ENCODE peak calls at places on chromosomes 12 and 14, in six cellular contexts. One of them, this sample, is unnamed.
A peak's percentile ranks its signal among the peaks of the same experiment; 100 is the strongest.

GRCh38 chr12:130119241-130119861 is 42.9 kb upstream of the FZD10 start:
- DNase-seq in mesendoderm: no peak
- DNase-seq in IMR-90: no peak
- DNase-seq in H1: no peak
- DNase-seq in trophoblast cell: no peak
- DNase-seq in neuronal stem cell: no peak
- DNase-seq in this sample: no peak

GRCh38 chr12:26214121-26214520 is 18.7 kb downstream of the SSPN start:
- DNase-seq in trophoblast cell: no peak
- DNase-seq in neuronal stem cell: no peak
- DNase-seq in H1: no peak
- DNase-seq in mesendoderm: no peak
- DNase-seq in IMR-90: no peak
- DNase-seq in this sample: no peak

GRCh38 chr12:57771271-57771872 is 533 bp downstream of the METTL1 start:
- DNase-seq in H1: peak; percentile 80
- DNase-seq in neuronal stem cell: peak; percentile 88
- DNase-seq in IMR-90: peak; percentile 90
- DNase-seq in mesendoderm: peak; percentile 97
- DNase-seq in trophoblast cell: peak; percentile 75
- DNase-seq in this sample: peak; percentile 94

GRCh38 chr12:54549774-54550451 is 512 bp downstream of the PDE1B start:
- DNase-seq in neuronal stem cell: no peak
- DNase-seq in IMR-90: no peak
- DNase-seq in mesendoderm: peak; percentile 37
- DNase-seq in trophoblast cell: no peak
- DNase-seq in H1: no peak
- DNase-seq in this sample: no peak

GRCh38 chr14:104750658-104751057 is 2.3 kb upstream of the SIVA1 start:
- DNase-seq in trophoblast cell: peak; percentile 31
- DNase-seq in mesendoderm: no peak
- DNase-seq in IMR-90: no peak
- DNase-seq in H1: no peak
- DNase-seq in neuronal stem cell: no peak
- DNase-seq in this sample: no peak

GRCh38 chr14:55332654-55333570 is 61.7 kb downstream of the FBXO34 start:
- DNase-seq in IMR-90: peak; percentile 19
- DNase-seq in trophoblast cell: no peak
- DNase-seq in mesendoderm: no peak
- DNase-seq in H1: no peak
- DNase-seq in neuronal stem cell: no peak
- DNase-seq in this sample: peak; percentile 55

GRCh38 chr14:33563492-33563891 is 387.4 kb downstream of the EGLN3 start:
- DNase-seq in neuronal stem cell: no peak
- DNase-seq in trophoblast cell: peak; percentile 54
- DNase-seq in H1: no peak
- DNase-seq in IMR-90: no peak
- DNase-seq in mesendoderm: no peak
- DNase-seq in this sample: peak; percentile 20

GRCh38 chr14:46580941-46581671 is 70.5 kb downstream of the RPL10L start:
- DNase-seq in mesendoderm: peak; percentile 66
- DNase-seq in IMR-90: no peak
- DNase-seq in neuronal stem cell: peak; percentile 29
- DNase-seq in H1: peak; percentile 2
- DNase-seq in trophoblast cell: peak; percentile 47
- DNase-seq in this sample: peak; percentile 62

GRCh38 chr14:100020623-100021022 is 44.6 kb upstream of the EVL start:
- DNase-seq in IMR-90: no peak
- DNase-seq in neuronal stem cell: no peak
- DNase-seq in trophoblast cell: no peak
- DNase-seq in H1: no peak
- DNase-seq in mesendoderm: no peak
- DNase-seq in this sample: no peak
- H3K4me3 ChIP-seq in IMR-90: no peak overlapping the region
- H3K4me3 ChIP-seq in neuronal stem cell: no peak overlapping the region
- H3K4me3 ChIP-seq in trophoblast cell: no peak overlapping the region
- H3K4me3 ChIP-seq in H1: no peak overlapping the region
- H3K4me3 ChIP-seq in mesendoderm: no peak overlapping the region
- H3K4me3 ChIP-seq in this sample: no peak overlapping the region

GRCh38 chr12:108442910-108443309 is 72.2 kb upstream of the FICD start:
- DNase-seq in H1: no peak
- DNase-seq in trophoblast cell: no peak
- DNase-seq in mesendoderm: no peak
- DNase-seq in neuronal stem cell: no peak
- DNase-seq in IMR-90: no peak
- DNase-seq in this sample: no peak
- H2BK120ac ChIP-seq in H1: peak overlapping the region; percentile 44
- H2BK120ac ChIP-seq in trophoblast cell: no peak overlapping the region
- H2BK120ac ChIP-seq in mesendoderm: peak overlapping the region; percentile 99
- H2BK120ac ChIP-seq in neuronal stem cell: no peak overlapping the region
- H2BK120ac ChIP-seq in IMR-90: no peak overlapping the region
- H2BK120ac ChIP-seq in this sample: no peak overlapping the region

DNA sequence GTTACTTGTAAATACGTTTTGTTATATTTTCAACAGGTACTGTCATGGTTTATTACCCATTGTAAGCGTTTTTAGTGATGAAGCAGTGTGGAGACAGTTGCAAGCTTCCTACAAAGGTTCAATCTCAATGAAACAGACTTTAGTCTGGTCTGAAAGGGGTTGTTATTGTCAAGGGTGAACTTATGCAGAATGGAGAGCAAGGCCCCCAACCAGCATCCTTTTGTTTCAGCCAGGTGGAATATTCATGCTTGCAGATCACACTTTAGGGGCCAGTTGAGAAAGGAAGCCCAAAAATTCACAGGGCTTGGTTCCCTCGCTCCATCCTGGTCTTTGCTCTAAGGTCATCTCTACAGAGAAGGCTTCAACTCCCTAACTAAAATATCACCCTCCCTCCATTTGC is 103.7 kb downstream of the PRICKLE1 start:
- DNase-seq in mesendoderm: peak; percentile 40
- DNase-seq in IMR-90: no peak
- DNase-seq in trophoblast cell: no peak
- DNase-seq in neuronal stem cell: no peak
- DNase-seq in H1: peak; percentile 70
- DNase-seq in this sample: no peak
- H3K4me3 ChIP-seq in mesendoderm: no peak overlapping the region
- H3K4me3 ChIP-seq in IMR-90: no peak overlapping the region
- H3K4me3 ChIP-seq in trophoblast cell: no peak overlapping the region
- H3K4me3 ChIP-seq in neuronal stem cell: no peak overlapping the region
- H3K4me3 ChIP-seq in H1: no peak overlapping the region
- H3K4me3 ChIP-seq in this sample: no peak overlapping the region

GRCh38 chr14:92759679-92760523 is 11.5 kb upstream of the LGMN start:
- DNase-seq in IMR-90: no peak
- DNase-seq in mesendoderm: no peak
- DNase-seq in neuronal stem cell: no peak
- DNase-seq in H1: no peak
- DNase-seq in trophoblast cell: no peak
- DNase-seq in this sample: no peak
- H2BK120ac ChIP-seq in IMR-90: no peak overlapping the region
- H2BK120ac ChIP-seq in mesendoderm: no peak overlapping the region
- H2BK120ac ChIP-seq in neuronal stem cell: no peak overlapping the region
- H2BK120ac ChIP-seq in H1: no peak overlapping the region
- H2BK120ac ChIP-seq in trophoblast cell: no peak overlapping the region
- H2BK120ac ChIP-seq in this sample: no peak overlapping the region

GRCh38 chr14:65749287-65749686 is 336.8 kb downstream of the FUT8 start:
- DNase-seq in trophoblast cell: no peak
- DNase-seq in mesendoderm: no peak
- DNase-seq in IMR-90: no peak
- DNase-seq in neuronal stem cell: no peak
- DNase-seq in H1: no peak
- DNase-seq in this sample: no peak

GRCh38 chr14:65748796-65749195 is 336.3 kb downstream of the FUT8 start:
- DNase-seq in IMR-90: no peak
- DNase-seq in mesendoderm: no peak
- DNase-seq in trophoblast cell: no peak
- DNase-seq in H1: no peak
- DNase-seq in neuronal stem cell: no peak
- DNase-seq in this sample: no peak

GRCh38 chr14:65753061-65753460 is 340.5 kb downstream of the FUT8 start:
- DNase-seq in mesendoderm: no peak
- DNase-seq in IMR-90: no peak
- DNase-seq in H1: no peak
- DNase-seq in neuronal stem cell: no peak
- DNase-seq in trophoblast cell: no peak
- DNase-seq in this sample: no peak

GRCh38 chr14:65750906-65751305 is 338.4 kb downstream of the FUT8 start:
- DNase-seq in H1: no peak
- DNase-seq in neuronal stem cell: no peak
- DNase-seq in mesendoderm: peak; percentile 19
- DNase-seq in trophoblast cell: no peak
- DNase-seq in IMR-90: no peak
- DNase-seq in this sample: no peak

DNA sequence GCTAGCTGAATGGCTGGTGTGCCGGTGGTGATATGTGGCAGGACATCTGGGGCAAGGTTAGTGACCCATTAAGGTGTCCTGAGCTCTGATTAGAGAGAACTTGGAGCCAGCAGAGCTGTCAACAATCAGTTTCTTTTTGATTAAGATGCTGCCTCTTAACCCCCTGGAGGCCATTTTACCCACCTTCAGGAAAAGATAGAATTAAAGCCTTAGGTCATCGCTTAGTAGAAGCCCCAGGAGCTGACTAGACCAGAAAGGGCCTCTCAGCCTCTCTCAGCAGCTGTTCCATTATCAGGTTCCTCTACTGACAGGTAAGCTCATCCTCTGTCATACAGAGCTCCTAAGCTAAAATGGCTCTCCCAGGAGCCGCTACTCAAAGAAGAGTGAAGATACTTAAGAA is 339.0 kb downstream of the FUT8 start:
- DNase-seq in trophoblast cell: no peak
- DNase-seq in neuronal stem cell: no peak
- DNase-seq in IMR-90: no peak
- DNase-seq in mesendoderm: peak; percentile 39
- DNase-seq in H1: no peak
- DNase-seq in this sample: no peak
- H3K4me3 ChIP-seq in trophoblast cell: no peak overlapping the region
- H3K4me3 ChIP-seq in neuronal stem cell: no peak overlapping the region
- H3K4me3 ChIP-seq in IMR-90: no peak overlapping the region
- H3K4me3 ChIP-seq in mesendoderm: no peak overlapping the region
- H3K4me3 ChIP-seq in H1: no peak overlapping the region
- H3K4me3 ChIP-seq in this sample: no peak overlapping the region

GRCh38 chr14:93346926-93347721 is at the start of gene COX8C:
- DNase-seq in neuronal stem cell: no peak
- DNase-seq in IMR-90: no peak
- DNase-seq in H1: no peak
- DNase-seq in mesendoderm: no peak
- DNase-seq in trophoblast cell: peak; percentile 63
- DNase-seq in this sample: no peak
- H2BK120ac ChIP-seq in neuronal stem cell: no peak within 1 kb of the TSS
- H2BK120ac ChIP-seq in IMR-90: no peak within 1 kb of the TSS
- H2BK120ac ChIP-seq in H1: no peak within 1 kb of the TSS
- H2BK120ac ChIP-seq in mesendoderm: no peak within 1 kb of the TSS
- H2BK120ac ChIP-seq in trophoblast cell: no peak within 1 kb of the TSS
- H2BK120ac ChIP-seq in this sample: no peak within 1 kb of the TSS

GRCh38 chr14:68951800-68952540 is 27.1 kb downstream of the ACTN1 start:
- DNase-seq in neuronal stem cell: no peak
- DNase-seq in IMR-90: no peak
- DNase-seq in trophoblast cell: no peak
- DNase-seq in mesendoderm: no peak
- DNase-seq in H1: no peak
- DNase-seq in this sample: no peak
- H3K4me3 ChIP-seq in neuronal stem cell: no peak overlapping the region
- H3K4me3 ChIP-seq in IMR-90: no peak overlapping the region
- H3K4me3 ChIP-seq in trophoblast cell: no peak overlapping the region
- H3K4me3 ChIP-seq in mesendoderm: no peak overlapping the region
- H3K4me3 ChIP-seq in H1: no peak overlapping the region
- H3K4me3 ChIP-seq in this sample: peak overlapping the region; percentile 68

GRCh38 chr14:102733326-102733725 is 43.9 kb upstream of the TRAF3 start:
- DNase-seq in neuronal stem cell: no peak
- DNase-seq in H1: no peak
- DNase-seq in mesendoderm: no peak
- DNase-seq in trophoblast cell: no peak
- DNase-seq in IMR-90: no peak
- DNase-seq in this sample: no peak
- H2BK120ac ChIP-seq in neuronal stem cell: no peak overlapping the region
- H2BK120ac ChIP-seq in H1: no peak overlapping the region
- H2BK120ac ChIP-seq in mesendoderm: no peak overlapping the region
- H2BK120ac ChIP-seq in trophoblast cell: no peak overlapping the region
- H2BK120ac ChIP-seq in IMR-90: no peak overlapping the region
- H2BK120ac ChIP-seq in this sample: no peak overlapping the region

This sample was measured in mesenchymal stem cell.